ENCODE peak calls at places on chromosome 22, in nine cellular contexts. F, A, E, U, W, H, R, I and C are unnamed samples.

GRCh38 chr22:38186429-38186828 is 4.8 kb upstream of the PLA2G6 start:
- DNase-seq in F (no peak), A (no peak), E (no peak), U (no peak), W (no peak), H (no peak), R (no peak), I (no peak), C (no peak)

GRCh38 chr22:39284142-39284980 is 35.1 kb downstream of the RPL3 start:
- DNase-seq in F (no peak), A (no peak), E (no peak), U (no peak), W (no peak), H (no peak), R (no peak), I (no peak), C (no peak)

GRCh38 chr22:37904572-37905533 is 1.2 kb upstream of the MICALL1 start:
- DNase-seq in F (peak), A (no peak), E (peak), U (no peak), W (no peak), H (no peak), R (no peak), I (peak), C (peak)

GRCh38 chr22:44497218-44497903 is 672 bp downstream of the RTL6 start:
- DNase-seq in F (peak), A (no peak), E (peak), U (no peak), W (no peak), H (no peak), R (peak), I (peak), C (peak)

GRCh38 chr22:33492210-33492651 is 428.0 kb downstream of the LARGE1 start:
- DNase-seq in F (no peak), A (no peak), E (no peak), U (no peak), W (peak), H (no peak), R (no peak), I (no peak), C (no peak)

GRCh38 chr22:29641781-29642355 is 38.4 kb downstream of the NF2 start:
- DNase-seq in F (no peak), A (no peak), E (no peak), U (no peak), W (no peak), H (no peak), R (no peak), I (no peak), C (no peak)

GRCh38 chr22:37121887-37122591 is 12.5 kb upstream of the TMPRSS6 start:
- DNase-seq in F (peak), A (no peak), E (no peak), U (peak), W (peak), H (peak), R (no peak), I (no peak), C (peak)

GRCh38 chr22:45604239-45604711 is 67.4 kb upstream of the ATXN10 start:
- DNase-seq in F (no peak), A (no peak), E (no peak), U (no peak), W (no peak), H (no peak), R (no peak), I (no peak), C (no peak)

GRCh38 chr22:39593061-39593930 is 22.7 kb downstream of the CACNA1I start:
- DNase-seq in F (no peak), A (no peak), E (no peak), U (no peak), W (no peak), H (no peak), R (no peak), I (no peak), C (no peak)

GRCh38 chr22:20232781-20233180 is 35.3 kb downstream of the RTN4R start:
- DNase-seq in F (no peak), A (no peak), E (no peak), U (no peak), W (no peak), H (no peak), R (no peak), I (no peak), C (no peak)

GRCh38 chr22:44363214-44363979 is 50.6 kb upstream of the SHISAL1 start:
- DNase-seq in F (peak), A (no peak), E (peak), U (no peak), W (no peak), H (no peak), R (peak), I (no peak), C (peak)

GRCh38 chr22:29987143-29987542 is 93.1 kb upstream of the HORMAD2 start:
- DNase-seq in F (no peak), A (no peak), E (no peak), U (no peak), W (no peak), H (no peak), R (no peak), I (no peak), C (no peak)

GRCh38 chr22:48943567-48944432 is 883.9 kb downstream of the BRD1 start:
- DNase-seq in F (no peak), A (peak), E (no peak), U (no peak), W (no peak), H (no peak), R (peak), I (no peak), C (peak)

GRCh38 chr22:29004647-29005371 is 56.8 kb downstream of the C22orf31 start:
- DNase-seq in F (no peak), A (peak), E (peak), U (no peak), W (no peak), H (no peak), R (peak), I (no peak), C (peak)

GRCh38 chr22:33391298-33391697 is 333.1 kb upstream of the SYN3 start:
- DNase-seq in F (no peak), A (no peak), E (no peak), U (no peak), W (no peak), H (no peak), R (no peak), I (no peak), C (no peak)

GRCh38 chr22:31816750-31817149 is 62.9 kb downstream of the DEPDC5 start:
- DNase-seq in F (no peak), A (no peak), E (no peak), U (no peak), W (no peak), H (no peak), R (no peak), I (no peak), C (no peak)

GRCh38 chr22:44839061-44839460 is 86.7 kb downstream of the ARHGAP8 start:
- DNase-seq in F (no peak), A (no peak), E (no peak), U (no peak), W (no peak), H (no peak), R (no peak), I (no peak), C (no peak)

GRCh38 chr22:36211237-36211881 is 9.8 kb upstream of the APOL4 start:
- DNase-seq in F (peak), A (no peak), E (no peak), U (no peak), W (no peak), H (no peak), R (no peak), I (no peak), C (no peak)

GRCh38 chr22:41204992-41205900 is at the start of gene L3MBTL2:
- DNase-seq in F (peak), A (peak), E (peak), U (peak), W (peak), H (peak), R (peak), I (peak), C (peak)

GRCh38 chr22:39204216-39204615 is 40.6 kb downstream of the PDGFB start:
- DNase-seq in F (no peak), A (no peak), E (no peak), U (no peak), W (no peak), H (no peak), R (no peak), I (no peak), C (no peak)

GRCh38 chr22:42228480-42228879 is 42.0 kb downstream of the TCF20 start:
- DNase-seq in F (no peak), A (no peak), E (no peak), U (no peak), W (no peak), H (no peak), R (no peak), I (no peak), C (no peak)

GRCh38 chr22:29813563-29813962 is 24.5 kb downstream of the ASCC2 start:
- DNase-seq in F (no peak), A (no peak), E (no peak), U (no peak), W (no peak), H (no peak), R (no peak), I (peak), C (no peak)

GRCh38 chr22:47586038-47586437 is 823.6 kb downstream of the TBC1D22A start:
- DNase-seq in F (no peak), A (no peak), E (no peak), U (no peak), W (no peak), H (no peak), R (no peak), I (no peak), C (no peak)

GRCh38 chr22:22721681-22722309 is 77.4 kb downstream of the GGTLC2 start:
- DNase-seq in F (peak), A (no peak), E (no peak), U (no peak), W (peak), H (no peak), R (no peak), I (no peak), C (no peak)

GRCh38 chr22:47269689-47270088 is 507.2 kb downstream of the TBC1D22A start:
- DNase-seq in F (no peak), A (no peak), E (no peak), U (no peak), W (no peak), H (no peak), R (no peak), I (no peak), C (no peak)

GRCh38 chr22:19480789-19481188 is 1.1 kb downstream of the CDC45 start:
- DNase-seq in F (no peak), A (no peak), E (no peak), U (no peak), W (no peak), H (no peak), R (no peak), I (no peak), C (no peak)

GRCh38 chr22:32723632-32724031 is 77.9 kb upstream of the TIMP3 start:
- DNase-seq in F (peak), A (no peak), E (peak), U (peak), W (peak), H (peak), R (peak), I (no peak), C (peak)

GRCh38 chr22:44452531-44453420 is 45.3 kb downstream of the RTL6 start:
- DNase-seq in F (no peak), A (no peak), E (no peak), U (no peak), W (no peak), H (peak), R (no peak), I (no peak), C (no peak)

GRCh38 chr22:23522642-23523251 is 57.3 kb downstream of the IGLL1 start:
- DNase-seq in F (peak), A (no peak), E (no peak), U (no peak), W (peak), H (no peak), R (no peak), I (no peak), C (no peak)